ENCODE peak calls at places on chromosome 11, in seven cellular contexts. E, M, D, L, T, Y and H are unnamed samples.
A peak's percentile ranks its signal among the peaks of the same experiment; 100 is the strongest.

GRCh38 chr11:126431401-126432064 is 76.0 kb downstream of the ST3GAL4 start:
- DNase-seq in E (peak; percentile 77), M (no peak), D (peak; percentile 62), L (no peak), T (peak; percentile 48), Y (peak; percentile 93), H (no peak)

GRCh38 chr11:13963169-13963948 is 836 bp downstream of the SPON1 start:
- DNase-seq in E (peak; percentile 40), M (peak; percentile 31), D (no peak), L (no peak), T (no peak), Y (peak; percentile 55), H (no peak)

GRCh38 chr11:29963068-29963467 is 53.8 kb downstream of the KCNA4 start:
- DNase-seq in E (no peak), M (no peak), D (no peak), L (no peak), T (no peak), Y (no peak), H (no peak)

GRCh38 chr11:108620958-108621772 is 27.6 kb upstream of the EXPH5 start:
- DNase-seq in E (no peak), M (no peak), D (no peak), L (no peak), T (no peak), Y (peak; percentile 34), H (no peak)

GRCh38 chr11:121048464-121049233 is 24.7 kb downstream of the TBCEL start:
- DNase-seq in E (no peak), M (no peak), D (no peak), L (no peak), T (no peak), Y (peak; percentile 57), H (no peak)

GRCh38 chr11:19633276-19633675 is 79.4 kb upstream of the NAV2 start:
- DNase-seq in E (peak; percentile 58), M (no peak), D (no peak), L (peak; percentile 65), T (peak; percentile 69), Y (peak; percentile 44), H (no peak)

GRCh38 chr11:9527481-9528140 is 45.9 kb upstream of the WEE1 start:
- DNase-seq in E (no peak), M (no peak), D (peak; percentile 96), L (no peak), T (no peak), Y (peak; percentile 91), H (no peak)

GRCh38 chr11:82046778-82047177 is 686.9 kb downstream of the FAM181B start:
- DNase-seq in E (no peak), M (no peak), D (no peak), L (no peak), T (no peak), Y (peak; percentile 68), H (no peak)

GRCh38 chr11:134041791-134042696 is 26.8 kb upstream of the JAM3 start:
- DNase-seq in E (no peak), M (no peak), D (no peak), L (no peak), T (no peak), Y (peak; percentile 84), H (no peak)

GRCh38 chr11:8033312-8033715 is 46.2 kb downstream of the EIF3F start:
- DNase-seq in E (peak; percentile 86), M (peak; percentile 81), D (peak; percentile 63), L (peak; percentile 69), T (peak; percentile 75), Y (peak; percentile 90), H (peak; percentile 71)

GRCh38 chr11:80873309-80873999 is 1432.6 kb upstream of the TENM4 start:
- DNase-seq in E (no peak), M (no peak), D (peak; percentile 66), L (no peak), T (no peak), Y (peak; percentile 29), H (no peak)

GRCh38 chr11:107825875-107826274 is 32.7 kb downstream of the SLC35F2 start:
- DNase-seq in E (no peak), M (no peak), D (peak; percentile 63), L (no peak), T (no peak), Y (no peak), H (no peak)

GRCh38 chr11:3015796-3016195 is 23.7 kb upstream of the NAP1L4 start:
- DNase-seq in E (no peak), M (no peak), D (no peak), L (no peak), T (no peak), Y (peak; percentile 28), H (no peak)

GRCh38 chr11:46391578-46392420 is at the start of gene CHRM4:
- DNase-seq in E (no peak), M (peak; percentile 71), D (peak; percentile 40), L (no peak), T (no peak), Y (peak; percentile 59), H (peak; percentile 40)

GRCh38 chr11:126410649-126411048 is 55.2 kb downstream of the ST3GAL4 start:
- DNase-seq in E (peak; percentile 88), M (no peak), D (no peak), L (no peak), T (peak; percentile 41), Y (peak; percentile 55), H (peak; percentile 79)

GRCh38 chr11:66848671-66849500 is 5.6 kb downstream of the RCE1 start:
- DNase-seq in E (no peak), M (no peak), D (no peak), L (no peak), T (no peak), Y (no peak), H (peak; percentile 59)

GRCh38 chr11:126485021-126485781 is 129.7 kb downstream of the ST3GAL4 start:
- DNase-seq in E (no peak), M (peak; percentile 41), D (no peak), L (no peak), T (no peak), Y (peak; percentile 78), H (peak; percentile 46)

GRCh38 chr11:12005476-12005875 is 3.0 kb downstream of the DKK3 start:
- DNase-seq in E (no peak), M (no peak), D (peak; percentile 76), L (no peak), T (no peak), Y (peak; percentile 87), H (no peak)

GRCh38 chr11:93905384-93905783 is 55.0 kb upstream of the VSTM5 start:
- DNase-seq in E (no peak), M (no peak), D (no peak), L (no peak), T (no peak), Y (peak; percentile 74), H (no peak)

GRCh38 chr11:134529212-134530096 is 117.4 kb upstream of the B3GAT1 start:
- DNase-seq in E (no peak), M (no peak), D (no peak), L (no peak), T (no peak), Y (no peak), H (no peak)